ENCODE peak calls at places on chromosomes 5 and 9, in seven cellular contexts. One of them, this sample, is unnamed.

GRCh38 chr5:61290815-61291214 is 41.2 kb upstream of the ZSWIM6 start:
- DNase-seq in GM12878: no peak
- DNase-seq in K562: no peak
- DNase-seq in H1: no peak
- DNase-seq in HCT116: no peak
- DNase-seq in HepG2: peak; percentile 13
- DNase-seq in SK-N-SH: no peak
- DNase-seq in this sample: no peak

GRCh38 chr5:59587489-59588337 is 305.8 kb downstream of the PDE4D start:
- DNase-seq in H1: peak; percentile 73
- DNase-seq in HepG2: no peak
- DNase-seq in K562: no peak
- DNase-seq in SK-N-SH: peak; percentile 77
- DNase-seq in HCT116: no peak
- DNase-seq in GM12878: no peak
- DNase-seq in this sample: no peak

GRCh38 chr9:125889122-125889523 is 141.9 kb downstream of the PBX3 start:
- DNase-seq in SK-N-SH: peak; percentile 50
- DNase-seq in GM12878: no peak
- DNase-seq in HCT116: no peak
- DNase-seq in K562: no peak
- DNase-seq in H1: no peak
- DNase-seq in HepG2: no peak
- DNase-seq in this sample: no peak

GRCh38 chr5:92927291-92927778 is 653.7 kb downstream of the NR2F1-AS1 start:
- DNase-seq in K562: no peak
- DNase-seq in SK-N-SH: no peak
- DNase-seq in GM12878: no peak
- DNase-seq in HepG2: peak; percentile 96
- DNase-seq in HCT116: peak; percentile 72
- DNase-seq in H1: no peak
- DNase-seq in this sample: peak; percentile 76

GRCh38 chr5:134902071-134902801 is 2.7 kb upstream of the PCBD2 start:
- DNase-seq in HepG2: no peak
- DNase-seq in HCT116: no peak
- DNase-seq in K562: no peak
- DNase-seq in GM12878: peak; percentile 60
- DNase-seq in H1: no peak
- DNase-seq in SK-N-SH: no peak
- DNase-seq in this sample: no peak

GRCh38 chr5:37900692-37901091 is 60.9 kb upstream of the GDNF start:
- DNase-seq in K562: peak; percentile 8
- DNase-seq in SK-N-SH: peak; percentile 4
- DNase-seq in H1: no peak
- DNase-seq in HepG2: peak; percentile 29
- DNase-seq in HCT116: peak; percentile 10
- DNase-seq in GM12878: no peak
- DNase-seq in this sample: no peak

GRCh38 chr5:172778223-172778814 is 7.3 kb upstream of the DUSP1 start:
- DNase-seq in HCT116: peak; percentile 90
- DNase-seq in SK-N-SH: no peak
- DNase-seq in GM12878: no peak
- DNase-seq in K562: peak; percentile 61
- DNase-seq in HepG2: peak; percentile 93
- DNase-seq in H1: no peak
- DNase-seq in this sample: peak; percentile 88

GRCh38 chr5:83608122-83608521 is 112.5 kb downstream of the HAPLN1 start:
- DNase-seq in H1: peak; percentile 62
- DNase-seq in HepG2: peak; percentile 15
- DNase-seq in GM12878: no peak
- DNase-seq in SK-N-SH: peak; percentile 54
- DNase-seq in HCT116: peak; percentile 38
- DNase-seq in K562: peak; percentile 45
- DNase-seq in this sample: no peak

GRCh38 chr9:37760416-37761165 is 7.0 kb downstream of the TRMT10B start:
- DNase-seq in H1: no peak
- DNase-seq in GM12878: no peak
- DNase-seq in HCT116: no peak
- DNase-seq in HepG2: peak; percentile 20
- DNase-seq in SK-N-SH: no peak
- DNase-seq in K562: no peak
- DNase-seq in this sample: no peak

GRCh38 chr5:81817086-81817485 is 66.2 kb upstream of the SSBP2 start:
- DNase-seq in GM12878: no peak
- DNase-seq in H1: no peak
- DNase-seq in SK-N-SH: no peak
- DNase-seq in HepG2: no peak
- DNase-seq in HCT116: no peak
- DNase-seq in K562: no peak
- DNase-seq in this sample: no peak

GRCh38 chr5:83472508-83473343 is 1.2 kb downstream of the VCAN start:
- DNase-seq in HCT116: no peak
- DNase-seq in H1: peak; percentile 71
- DNase-seq in K562: peak; percentile 17
- DNase-seq in HepG2: no peak
- DNase-seq in GM12878: no peak
- DNase-seq in SK-N-SH: peak; percentile 82
- DNase-seq in this sample: no peak

GRCh38 chr5:177355868-177356168 is 1.9 kb upstream of the RGS14 start:
- DNase-seq in H1: no peak
- DNase-seq in HepG2: no peak
- DNase-seq in HCT116: no peak
- DNase-seq in SK-N-SH: no peak
- DNase-seq in K562: peak; percentile 11
- DNase-seq in GM12878: no peak
- DNase-seq in this sample: no peak

GRCh38 chr9:136339173-136339957 is 12.0 kb downstream of the GPSM1 start:
- DNase-seq in HCT116: no peak
- DNase-seq in HepG2: peak; percentile 62
- DNase-seq in SK-N-SH: peak; percentile 83
- DNase-seq in K562: peak; percentile 84
- DNase-seq in H1: peak; percentile 89
- DNase-seq in GM12878: no peak
- DNase-seq in this sample: peak; percentile 32

GRCh38 chr5:2906302-2907090 is 155.0 kb upstream of the IRX2 start:
- DNase-seq in H1: peak; percentile 29
- DNase-seq in K562: no peak
- DNase-seq in SK-N-SH: no peak
- DNase-seq in HepG2: no peak
- DNase-seq in GM12878: no peak
- DNase-seq in HCT116: no peak
- DNase-seq in this sample: no peak

GRCh38 chr9:103867886-103868285 is 226.2 kb upstream of the SMC2 start:
- DNase-seq in HCT116: no peak
- DNase-seq in K562: no peak
- DNase-seq in H1: no peak
- DNase-seq in GM12878: no peak
- DNase-seq in HepG2: no peak
- DNase-seq in SK-N-SH: no peak
- DNase-seq in this sample: no peak

GRCh38 chr5:61327761-61328753 is 4.0 kb upstream of the ZSWIM6 start:
- DNase-seq in SK-N-SH: no peak
- DNase-seq in HCT116: no peak
- DNase-seq in HepG2: peak; percentile 56
- DNase-seq in GM12878: peak; percentile 48
- DNase-seq in H1: no peak
- DNase-seq in K562: peak; percentile 21
- DNase-seq in this sample: no peak

GRCh38 chr9:75121914-75122558 is 33.7 kb downstream of the OSTF1 start:
- DNase-seq in H1: no peak
- DNase-seq in SK-N-SH: no peak
- DNase-seq in HepG2: no peak
- DNase-seq in GM12878: no peak
- DNase-seq in HCT116: no peak
- DNase-seq in K562: no peak
- DNase-seq in this sample: no peak

GRCh38 chr5:8906303-8906967 is 639.4 kb downstream of the SEMA5A start:
- DNase-seq in SK-N-SH: no peak
- DNase-seq in HepG2: no peak
- DNase-seq in H1: no peak
- DNase-seq in GM12878: no peak
- DNase-seq in HCT116: no peak
- DNase-seq in K562: no peak
- DNase-seq in this sample: no peak

GRCh38 chr9:942805-943580 is 33.5 kb upstream of the DMRT3 start:
- DNase-seq in GM12878: no peak
- DNase-seq in HepG2: no peak
- DNase-seq in SK-N-SH: no peak
- DNase-seq in K562: no peak
- DNase-seq in HCT116: no peak
- DNase-seq in H1: no peak
- DNase-seq in this sample: no peak

GRCh38 chr5:68476854-68477253 is 261.3 kb downstream of the PIK3R1 start:
- DNase-seq in GM12878: no peak
- DNase-seq in SK-N-SH: no peak
- DNase-seq in K562: peak; percentile 21
- DNase-seq in H1: no peak
- DNase-seq in HCT116: no peak
- DNase-seq in HepG2: peak; percentile 8
- DNase-seq in this sample: no peak

GRCh38 chr9:135752281-135753204 is 50.6 kb downstream of the KCNT1 start:
- DNase-seq in SK-N-SH: no peak
- DNase-seq in HCT116: no peak
- DNase-seq in HepG2: no peak
- DNase-seq in GM12878: no peak
- DNase-seq in K562: no peak
- DNase-seq in H1: no peak
- DNase-seq in this sample: no peak

GRCh38 chr5:32961066-32961429 is 249.9 kb downstream of the NPR3 start:
- DNase-seq in SK-N-SH: no peak
- DNase-seq in HepG2: no peak
- DNase-seq in K562: no peak
- DNase-seq in HCT116: no peak
- DNase-seq in H1: no peak
- DNase-seq in GM12878: no peak
- DNase-seq in this sample: no peak
- TF ChIP-seq SIN3A in SK-N-SH: no peak
- TF ChIP-seq SIN3A in HepG2: no peak
- TF ChIP-seq SIN3A in K562: no peak
- TF ChIP-seq SIN3A in HCT116: no peak
- TF ChIP-seq SIN3A in H1: no peak
- TF ChIP-seq SIN3A in GM12878: no peak
- TF ChIP-seq SIN3A in this sample: no peak

DNA sequence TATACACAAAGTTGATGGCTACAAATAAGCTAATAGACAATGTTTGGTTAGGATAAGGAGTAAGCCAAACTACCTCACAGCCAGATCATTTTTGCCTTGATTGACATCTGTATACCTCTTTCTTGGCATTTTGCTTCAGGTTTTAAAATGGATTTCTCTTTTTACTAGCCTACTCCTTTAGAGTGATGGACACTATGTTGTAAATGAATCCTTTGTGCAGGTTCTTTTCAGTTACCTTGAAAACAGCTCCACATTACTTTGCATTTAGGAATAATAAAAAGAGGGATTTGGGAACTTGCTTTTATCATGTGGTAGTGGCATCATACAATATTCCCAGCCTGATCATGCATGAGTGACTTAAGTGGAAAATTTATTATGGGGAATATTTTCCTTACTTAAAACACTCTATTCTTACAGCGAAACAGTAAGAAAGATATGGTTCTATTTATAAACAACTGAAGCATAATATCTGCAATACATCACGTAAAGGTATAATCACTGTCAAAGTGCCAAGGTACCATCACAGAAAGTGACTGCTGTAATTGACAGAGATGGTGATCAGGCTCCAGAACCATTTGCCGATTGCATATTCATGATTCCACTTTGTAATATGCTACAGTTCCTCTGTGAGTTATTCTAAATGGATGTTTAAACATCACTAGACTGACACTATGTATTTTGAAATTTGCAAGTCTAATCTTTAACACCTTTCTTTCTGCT is 327.0 kb downstream of the DMRTA1 start:
- DNase-seq in H1: no peak
- DNase-seq in GM12878: no peak
- DNase-seq in K562: no peak
- DNase-seq in HCT116: no peak
- DNase-seq in HepG2: no peak
- DNase-seq in SK-N-SH: no peak
- DNase-seq in this sample: no peak
- TF ChIP-seq SIN3A in H1: no peak
- TF ChIP-seq SIN3A in GM12878: no peak
- TF ChIP-seq SIN3A in K562: no peak
- TF ChIP-seq SIN3A in HCT116: no peak
- TF ChIP-seq SIN3A in HepG2: no peak
- TF ChIP-seq SIN3A in SK-N-SH: no peak
- TF ChIP-seq SIN3A in this sample: no peak

DNA sequence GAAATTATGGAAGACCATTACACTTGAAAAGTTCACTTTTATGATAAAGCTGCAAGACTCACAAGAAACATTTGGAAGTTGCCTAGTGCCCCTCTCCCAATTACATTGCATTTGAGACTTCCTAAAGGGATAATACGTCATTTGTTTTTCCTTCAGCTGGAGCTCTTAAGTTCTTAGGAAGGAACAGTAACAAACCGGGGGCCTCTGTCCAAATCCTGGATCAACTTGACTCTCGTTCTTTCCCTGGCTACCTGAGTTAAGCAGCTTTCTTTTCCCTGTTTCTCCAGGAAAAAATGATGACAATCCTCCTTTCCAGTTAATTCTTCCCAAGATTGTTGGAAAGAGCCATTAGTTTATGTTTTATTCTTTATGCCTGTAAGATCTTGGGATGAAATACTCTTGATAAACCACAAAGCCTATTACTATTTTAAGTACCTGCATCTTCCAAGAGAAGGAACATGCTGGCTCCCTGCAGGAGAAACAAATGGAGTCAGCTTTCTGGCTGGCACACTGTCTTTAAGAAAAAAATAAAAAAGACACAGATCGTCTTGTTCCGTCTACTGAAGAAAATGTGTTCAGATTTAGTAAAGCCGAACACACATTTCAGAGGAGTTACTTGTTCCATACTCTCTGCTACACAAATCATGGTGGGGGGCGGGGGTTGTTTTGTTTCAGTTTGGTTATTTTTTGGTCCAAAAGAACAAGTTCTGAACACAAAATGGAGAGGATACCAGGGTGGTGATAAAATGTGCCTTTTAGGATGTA is 297.8 kb downstream of the EFNA5 start:
- DNase-seq in H1: no peak
- DNase-seq in K562: no peak
- DNase-seq in GM12878: no peak
- DNase-seq in HCT116: no peak
- DNase-seq in HepG2: no peak
- DNase-seq in SK-N-SH: no peak
- DNase-seq in this sample: no peak
- TF ChIP-seq SIN3A in H1: no peak
- TF ChIP-seq SIN3A in K562: no peak
- TF ChIP-seq SIN3A in GM12878: no peak
- TF ChIP-seq SIN3A in HCT116: no peak
- TF ChIP-seq SIN3A in HepG2: no peak
- TF ChIP-seq SIN3A in SK-N-SH: no peak
- TF ChIP-seq SIN3A in this sample: no peak

DNA sequence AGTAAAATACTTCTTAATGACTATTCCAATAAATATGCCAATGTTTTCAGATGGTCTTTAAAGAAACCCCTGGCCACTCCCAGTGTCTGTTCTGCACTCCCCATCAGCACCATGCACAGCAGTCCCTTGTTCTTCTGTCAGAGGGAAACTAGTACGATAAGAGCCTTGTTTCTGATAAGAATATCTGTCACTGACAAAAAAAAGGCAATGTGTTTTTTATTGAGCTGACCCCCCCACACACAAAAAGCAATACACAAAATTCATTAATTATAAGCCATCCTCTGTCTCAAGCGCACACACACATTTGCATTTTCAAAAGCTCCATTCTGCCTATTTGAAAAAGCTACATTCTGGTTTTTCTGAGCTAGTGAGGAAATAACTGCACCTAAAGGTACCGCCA is 119.1 kb downstream of the ENC1 start:
- DNase-seq in GM12878: no peak
- DNase-seq in H1: no peak
- DNase-seq in HepG2: no peak
- DNase-seq in K562: no peak
- DNase-seq in HCT116: no peak
- DNase-seq in SK-N-SH: peak; percentile 30
- DNase-seq in this sample: no peak
- TF ChIP-seq SIN3A in GM12878: no peak
- TF ChIP-seq SIN3A in H1: no peak
- TF ChIP-seq SIN3A in HepG2: no peak
- TF ChIP-seq SIN3A in K562: no peak
- TF ChIP-seq SIN3A in HCT116: no peak
- TF ChIP-seq SIN3A in SK-N-SH: no peak
- TF ChIP-seq SIN3A in this sample: no peak

This sample was measured in Panc1.